ENCODE peak calls at places on chromosomes 7 and 10, in nine cellular contexts. S, V, I, C, U, K, T, M and X are unnamed samples. For H3K27me3, the result is how much of the 10 kb centered on the place peaks cover.

GRCh38 chr10:8060010-8060703 is 5.7 kb downstream of the GATA3 start:
- DNase-seq in S (no peak), V (no peak), I (peak), C (no peak), U (peak), K (peak), T (no peak), M (no peak), X (peak)

GRCh38 chr10:14904316-14904732 is 25.7 kb downstream of the SUV39H2 start:
- DNase-seq in S (no peak), V (no peak), I (peak), C (no peak), U (no peak), K (peak), T (no peak), M (peak), X (peak)

GRCh38 chr10:30437039-30437781 is 3.2 kb downstream of the MAP3K8 start:
- DNase-seq in S (no peak), V (no peak), I (no peak), C (no peak), U (peak), K (peak), T (no peak), M (peak), X (peak)

GRCh38 chr10:28947209-28947608 is 269.9 kb downstream of the BAMBI start:
- DNase-seq in S (no peak), V (no peak), I (no peak), C (no peak), U (peak), K (no peak), T (no peak), M (peak), X (no peak)

GRCh38 chr10:28991738-28992270 is 297.1 kb upstream of the LYZL1 start:
- DNase-seq in S (peak), V (no peak), I (peak), C (no peak), U (peak), K (peak), T (peak), M (peak), X (peak)

GRCh38 chr7:129434846-129435318 is 650 bp downstream of the STRIP2 start:
- DNase-seq in S (no peak), V (no peak), I (peak), C (no peak), U (no peak), K (no peak), T (no peak), M (peak), X (no peak)

GRCh38 chr7:98394377-98394836 is 6.5 kb downstream of the BAIAP2L1 start:
- DNase-seq in S (no peak), V (no peak), I (no peak), C (no peak), U (peak), K (no peak), T (no peak), M (peak), X (no peak)

GRCh38 chr10:35025916-35026315 is 64.2 kb downstream of the CUL2 start:
- DNase-seq in S (no peak), V (no peak), I (no peak), C (no peak), U (peak), K (no peak), T (no peak), M (no peak), X (no peak)

GRCh38 chr7:3092468-3092867 is 48.8 kb upstream of the CARD11 start:
- DNase-seq in S (no peak), V (peak), I (no peak), C (no peak), U (no peak), K (peak), T (no peak), M (peak), X (no peak)

GRCh38 chr10:56547163-56547562 is 186.1 kb upstream of the ZWINT start:
- DNase-seq in S (no peak), V (no peak), I (no peak), C (no peak), U (no peak), K (peak), T (no peak), M (no peak), X (no peak)

GRCh38 chr10:71484352-71484751 is 87.6 kb downstream of the CDH23 start:
- DNase-seq in S (no peak), V (no peak), I (peak), C (no peak), U (no peak), K (no peak), T (no peak), M (no peak), X (no peak)

GRCh38 chr7:7920481-7920880 is 48.1 kb upstream of the GLCCI1 start:
- DNase-seq in S (no peak), V (no peak), I (peak), C (no peak), U (no peak), K (peak), T (no peak), M (no peak), X (no peak)

GRCh38 chr7:138245216-138245615 is 169.0 kb downstream of the AKR1D1 start:
- DNase-seq in S (no peak), V (no peak), I (no peak), C (no peak), U (no peak), K (no peak), T (no peak), M (no peak), X (no peak)

GRCh38 chr10:93059975-93060886 is at the start of gene CYP26C1:
- DNase-seq in S (no peak), V (no peak), I (no peak), C (no peak), U (no peak), K (no peak), T (no peak), M (no peak), X (no peak)
- H3K27me3 ChIP-seq in S (under half), V (half or more), I (half or more), C (under half), U (half or more), K (under half), T (under half), M (half or more), X (under half)

GRCh38 chr10:47060993-47061500 is 149.8 kb downstream of the PTPN20 start:
- DNase-seq in S (no peak), V (no peak), I (no peak), C (no peak), U (no peak), K (no peak), T (no peak), M (no peak), X (no peak)

GRCh38 chr10:47059606-47060311 is 148.5 kb downstream of the PTPN20 start:
- DNase-seq in S (no peak), V (no peak), I (no peak), C (no peak), U (no peak), K (no peak), T (no peak), M (no peak), X (no peak)

GRCh38 chr10:47062801-47063200 is 151.6 kb downstream of the PTPN20 start:
- DNase-seq in S (no peak), V (no peak), I (peak), C (no peak), U (no peak), K (no peak), T (no peak), M (no peak), X (no peak)

GRCh38 chr10:47060356-47060755 is 149.1 kb downstream of the PTPN20 start:
- DNase-seq in S (no peak), V (no peak), I (no peak), C (no peak), U (no peak), K (no peak), T (no peak), M (no peak), X (no peak)

DNA sequence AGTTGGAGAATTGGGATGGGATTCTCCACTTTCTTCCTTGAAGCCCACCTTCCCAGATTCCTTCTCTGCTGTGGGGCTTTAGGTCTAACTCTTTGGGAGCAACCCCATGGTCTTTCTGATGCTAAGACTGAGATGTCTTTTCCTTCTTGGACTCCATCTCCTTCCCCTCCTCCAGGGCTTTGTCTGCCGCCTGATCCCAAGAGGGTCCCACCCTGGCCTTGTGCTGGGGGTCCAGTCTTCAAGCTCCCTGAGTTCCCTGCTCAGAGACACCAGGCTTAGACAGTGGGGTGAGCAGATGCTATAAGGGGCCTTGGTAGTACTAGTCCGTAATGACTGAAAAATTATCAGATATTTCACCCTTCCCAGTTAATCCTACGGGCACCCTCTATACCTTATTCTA is 150.5 kb downstream of the PTPN20 start:
- DNase-seq in S (no peak), V (no peak), I (no peak), C (no peak), U (no peak), K (no peak), T (no peak), M (no peak), X (no peak)
- TF ChIP-seq CTCF in S (no peak), V (no peak), I (no peak), C (no peak), U (no peak), K (no peak), T (no peak), M (no peak), X (no peak)

GRCh38 chr10:52772623-52773022 is at the start of gene MBL2:
- DNase-seq in S (no peak), V (no peak), I (no peak), C (no peak), U (no peak), K (no peak), T (no peak), M (no peak), X (no peak)

GRCh38 chr10:52776471-52776903 is 3.9 kb upstream of the MBL2 start:
- DNase-seq in S (no peak), V (no peak), I (no peak), C (no peak), U (no peak), K (no peak), T (no peak), M (no peak), X (no peak)

GRCh38 chr10:52775132-52775647 is 2.6 kb upstream of the MBL2 start:
- DNase-seq in S (no peak), V (no peak), I (no peak), C (no peak), U (no peak), K (no peak), T (no peak), M (no peak), X (no peak)

GRCh38 chr10:52774600-52775106 is 2.1 kb upstream of the MBL2 start:
- DNase-seq in S (no peak), V (no peak), I (no peak), C (no peak), U (no peak), K (no peak), T (no peak), M (no peak), X (no peak)

DNA sequence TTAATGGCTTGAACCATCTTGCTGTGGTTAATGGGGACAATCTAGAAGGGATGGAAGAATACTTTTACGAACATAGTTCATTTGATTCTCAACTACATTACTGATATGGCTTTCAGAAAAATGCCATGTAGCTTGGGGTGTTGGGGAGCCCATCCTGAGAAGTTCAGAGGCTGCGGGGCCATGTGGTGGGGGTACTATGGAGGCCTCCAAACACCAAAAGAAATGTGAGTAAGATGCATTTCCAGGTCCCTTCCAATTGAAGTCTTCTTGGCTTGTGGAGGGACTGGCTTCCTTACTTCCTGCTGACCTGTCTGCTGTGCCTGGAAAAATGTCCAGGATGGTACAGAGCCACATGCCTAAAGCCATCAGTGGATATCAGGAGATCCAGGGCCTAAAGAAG is 1.6 kb upstream of the MBL2 start:
- DNase-seq in S (no peak), V (no peak), I (no peak), C (no peak), U (no peak), K (no peak), T (no peak), M (no peak), X (no peak)
- H3K27me3 ChIP-seq in S (under half), V (under half), I (under half), C (under half), U (under half), K (under half), T (under half), M (under half), X (under half)

GRCh38 chr10:127196227-127196954 is at the start of gene INSYN2A:
- DNase-seq in S (no peak), V (no peak), I (peak), C (no peak), U (peak), K (no peak), T (no peak), M (peak), X (peak)

GRCh38 chr10:127200646-127201045 is 4.3 kb upstream of the INSYN2A start:
- DNase-seq in S (no peak), V (no peak), I (no peak), C (no peak), U (no peak), K (no peak), T (no peak), M (no peak), X (no peak)

GRCh38 chr10:127196955-127197432 is 603 bp upstream of the INSYN2A start:
- DNase-seq in S (no peak), V (no peak), I (no peak), C (no peak), U (no peak), K (no peak), T (no peak), M (no peak), X (no peak)

GRCh38 chr10:127198721-127199120 is 2.3 kb upstream of the INSYN2A start:
- DNase-seq in S (no peak), V (no peak), I (no peak), C (no peak), U (no peak), K (no peak), T (no peak), M (no peak), X (no peak)

DNA sequence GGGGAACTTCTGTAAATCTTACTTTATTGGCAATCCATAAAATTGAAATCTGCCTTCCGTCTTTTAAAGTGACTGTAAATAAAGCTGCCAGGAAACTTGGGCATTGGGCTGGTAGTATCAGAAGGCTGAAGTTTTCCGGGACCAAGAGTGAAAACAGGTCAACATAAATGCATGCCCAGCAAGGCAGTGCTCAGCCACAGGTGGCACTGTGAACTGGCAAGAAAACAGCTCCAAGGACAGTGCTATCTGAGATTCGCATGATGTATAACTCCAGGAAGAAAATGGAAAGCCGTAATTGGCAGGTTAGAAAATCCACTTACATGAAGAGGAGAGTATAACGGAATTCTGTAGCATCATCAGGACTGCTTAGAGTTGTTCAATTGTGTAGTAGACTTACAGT is 1.9 kb upstream of the INSYN2A start:
- DNase-seq in S (no peak), V (no peak), I (no peak), C (no peak), U (no peak), K (no peak), T (no peak), M (no peak), X (no peak)
- TF ChIP-seq CTCF in S (no peak), V (no peak), I (no peak), C (no peak), U (peak), K (no peak), T (no peak), M (peak), X (peak)

DNA sequence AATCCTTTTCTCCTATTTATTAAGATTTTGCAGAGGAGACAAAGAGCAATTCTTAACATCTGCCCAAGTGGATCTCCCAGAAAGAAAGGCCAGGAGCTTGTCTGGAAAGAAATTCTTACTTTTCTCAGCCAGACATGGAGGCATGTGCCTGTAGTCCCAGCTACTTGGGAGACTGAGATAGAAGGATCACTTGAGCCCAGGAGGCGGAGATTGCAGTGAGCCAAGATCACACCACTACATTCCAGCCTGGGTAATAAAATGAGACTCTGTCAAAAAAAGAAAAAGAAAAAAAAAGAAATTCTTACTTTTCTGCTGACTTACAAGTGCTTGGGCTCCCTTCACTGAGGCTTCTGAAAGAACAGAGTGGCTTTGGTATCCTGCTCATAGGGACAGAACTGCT is 2.4 kb upstream of the CYP3A43 start:
- DNase-seq in S (no peak), V (no peak), I (no peak), C (no peak), U (no peak), K (no peak), T (no peak), M (no peak), X (no peak)
- H3K27me3 ChIP-seq in S (under half), V (under half), I (under half), C (under half), U (under half), K (under half), T (under half), M (under half), X (under half)

GRCh38 chr7:284762-285722 is 4.9 kb upstream of the FOXL3 start:
- DNase-seq in S (no peak), V (peak), I (no peak), C (no peak), U (no peak), K (no peak), T (no peak), M (no peak), X (no peak)
- TF ChIP-seq CTCF in S (no peak), V (no peak), I (no peak), C (no peak), U (no peak), K (no peak), T (no peak), M (no peak), X (no peak)

DNA sequence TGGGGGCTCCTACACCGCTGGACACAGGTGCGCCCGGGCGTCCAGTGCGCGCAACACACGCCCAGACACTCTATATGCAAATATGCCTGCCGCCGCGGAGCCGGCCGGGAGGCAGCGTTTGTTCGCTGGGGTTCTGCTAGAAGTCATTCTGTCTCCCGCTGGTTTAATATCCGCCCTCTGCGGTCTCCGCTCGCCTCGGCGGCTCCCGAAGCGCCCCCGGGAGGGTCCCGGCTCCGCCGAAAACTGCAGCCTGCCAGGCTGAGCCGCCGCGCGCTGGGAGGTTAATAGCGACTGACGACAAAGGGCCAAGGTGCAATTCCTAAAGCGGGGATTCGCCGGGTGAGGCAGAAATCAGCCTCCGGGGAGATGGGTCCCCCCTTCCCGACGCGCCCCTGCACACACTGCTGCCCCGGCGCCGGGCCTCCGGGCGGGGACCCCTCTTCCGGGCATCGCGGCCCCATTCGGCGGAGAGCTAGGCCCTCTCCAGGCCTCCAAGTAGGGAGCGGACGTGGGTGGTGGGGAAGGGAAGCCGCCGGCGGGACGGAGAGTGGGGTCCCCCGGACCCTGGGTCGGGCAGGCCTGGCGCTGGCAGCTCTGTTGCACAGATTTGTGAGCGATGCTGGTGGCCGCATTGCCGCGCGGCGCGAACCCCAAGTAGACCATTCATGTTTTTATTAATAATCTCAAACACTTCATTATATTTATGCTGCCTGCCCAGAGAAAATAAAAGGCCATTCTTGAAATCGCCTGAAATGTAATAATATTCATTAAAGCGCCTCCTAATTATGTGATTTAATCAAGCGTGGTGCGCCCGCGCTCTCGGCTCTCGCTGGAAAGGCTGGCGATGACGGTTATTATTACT is 9.1 kb downstream of the EN2 start:
- DNase-seq in S (no peak), V (no peak), I (peak), C (no peak), U (no peak), K (no peak), T (no peak), M (no peak), X (peak)
- H3K27me3 ChIP-seq in S (half or more), V (half or more), I (half or more), C (under half), U (half or more), K (half or more), T (half or more), M (half or more), X (half or more)